ENCODE peak calls at places on chromosomes 5 and 9, in seven cellular contexts. One of them, this sample, is unnamed.
A peak's percentile ranks its signal among the peaks of the same experiment; 100 is the strongest.

GRCh38 chr5:35230043-35230611 is at the start of gene PRLR:
- DNase-seq in AG04449: no peak
- DNase-seq in HCT116: no peak
- DNase-seq in activated CD4-positive, alpha-beta T cell treated with anti-CD3 and anti-CD28 coated beads, Interleukin-2, amount 50 U/mL, for 1 hour: no peak
- DNase-seq in Daoy: peak; percentile 29
- DNase-seq in LoVo: peak; percentile 58
- DNase-seq in Right ventricle myocardium inferior: peak; percentile 73
- DNase-seq in this sample: peak; percentile 36

GRCh38 chr5:2919310-2920018 is 168.0 kb upstream of the IRX2 start:
- DNase-seq in Right ventricle myocardium inferior: no peak
- DNase-seq in activated CD4-positive, alpha-beta T cell treated with anti-CD3 and anti-CD28 coated beads, Interleukin-2, amount 50 U/mL, for 1 hour: no peak
- DNase-seq in Daoy: no peak
- DNase-seq in HCT116: no peak
- DNase-seq in AG04449: no peak
- DNase-seq in LoVo: no peak
- DNase-seq in this sample: no peak

GRCh38 chr5:179766021-179766725 is 27.6 kb upstream of the LTC4S start:
- DNase-seq in AG04449: no peak
- DNase-seq in LoVo: no peak
- DNase-seq in Daoy: peak; percentile 85
- DNase-seq in activated CD4-positive, alpha-beta T cell treated with anti-CD3 and anti-CD28 coated beads, Interleukin-2, amount 50 U/mL, for 1 hour: no peak
- DNase-seq in Right ventricle myocardium inferior: no peak
- DNase-seq in HCT116: no peak
- DNase-seq in this sample: no peak

GRCh38 chr5:3310551-3311340 is 284.9 kb upstream of the IRX1 start:
- DNase-seq in Right ventricle myocardium inferior: no peak
- DNase-seq in LoVo: no peak
- DNase-seq in activated CD4-positive, alpha-beta T cell treated with anti-CD3 and anti-CD28 coated beads, Interleukin-2, amount 50 U/mL, for 1 hour: no peak
- DNase-seq in HCT116: no peak
- DNase-seq in Daoy: peak; percentile 97
- DNase-seq in AG04449: peak; percentile 28
- DNase-seq in this sample: no peak

GRCh38 chr9:77449177-77450092 is 198.7 kb downstream of the GNA14 start:
- DNase-seq in AG04449: no peak
- DNase-seq in activated CD4-positive, alpha-beta T cell treated with anti-CD3 and anti-CD28 coated beads, Interleukin-2, amount 50 U/mL, for 1 hour: no peak
- DNase-seq in HCT116: no peak
- DNase-seq in Daoy: peak; percentile 70
- DNase-seq in LoVo: no peak
- DNase-seq in Right ventricle myocardium inferior: no peak
- DNase-seq in this sample: no peak

GRCh38 chr5:115402822-115403577 is 106.5 kb upstream of the CCDC112 start:
- DNase-seq in LoVo: no peak
- DNase-seq in activated CD4-positive, alpha-beta T cell treated with anti-CD3 and anti-CD28 coated beads, Interleukin-2, amount 50 U/mL, for 1 hour: no peak
- DNase-seq in Daoy: no peak
- DNase-seq in Right ventricle myocardium inferior: no peak
- DNase-seq in HCT116: no peak
- DNase-seq in AG04449: no peak
- DNase-seq in this sample: no peak

GRCh38 chr9:124399323-124399962 is 15.8 kb downstream of the PSMB7 start:
- DNase-seq in AG04449: no peak
- DNase-seq in Daoy: peak; percentile 55
- DNase-seq in LoVo: no peak
- DNase-seq in Right ventricle myocardium inferior: no peak
- DNase-seq in activated CD4-positive, alpha-beta T cell treated with anti-CD3 and anti-CD28 coated beads, Interleukin-2, amount 50 U/mL, for 1 hour: no peak
- DNase-seq in HCT116: no peak
- DNase-seq in this sample: peak; percentile 60

GRCh38 chr5:142978726-142979125 is 208.5 kb downstream of the ARHGAP26 start:
- DNase-seq in Right ventricle myocardium inferior: no peak
- DNase-seq in Daoy: no peak
- DNase-seq in activated CD4-positive, alpha-beta T cell treated with anti-CD3 and anti-CD28 coated beads, Interleukin-2, amount 50 U/mL, for 1 hour: no peak
- DNase-seq in HCT116: no peak
- DNase-seq in LoVo: no peak
- DNase-seq in AG04449: no peak
- DNase-seq in this sample: no peak

GRCh38 chr9:11092974-11093373 is 480.2 kb upstream of the PTPRD start:
- DNase-seq in LoVo: no peak
- DNase-seq in Daoy: no peak
- DNase-seq in activated CD4-positive, alpha-beta T cell treated with anti-CD3 and anti-CD28 coated beads, Interleukin-2, amount 50 U/mL, for 1 hour: no peak
- DNase-seq in HCT116: no peak
- DNase-seq in Right ventricle myocardium inferior: no peak
- DNase-seq in AG04449: no peak
- DNase-seq in this sample: no peak

GRCh38 chr5:42982107-42982622 is 58.0 kb downstream of the ANXA2R start:
- DNase-seq in LoVo: peak; percentile 43
- DNase-seq in activated CD4-positive, alpha-beta T cell treated with anti-CD3 and anti-CD28 coated beads, Interleukin-2, amount 50 U/mL, for 1 hour: no peak
- DNase-seq in Right ventricle myocardium inferior: no peak
- DNase-seq in AG04449: no peak
- DNase-seq in Daoy: peak; percentile 21
- DNase-seq in HCT116: no peak
- DNase-seq in this sample: no peak

GRCh38 chr9:72274916-72275315 is 90.1 kb downstream of the ZFAND5 start:
- DNase-seq in AG04449: no peak
- DNase-seq in Daoy: no peak
- DNase-seq in Right ventricle myocardium inferior: no peak
- DNase-seq in LoVo: no peak
- DNase-seq in activated CD4-positive, alpha-beta T cell treated with anti-CD3 and anti-CD28 coated beads, Interleukin-2, amount 50 U/mL, for 1 hour: no peak
- DNase-seq in HCT116: no peak
- DNase-seq in this sample: no peak

GRCh38 chr5:150672237-150672883 is 11.3 kb downstream of the MYOZ3 start:
- DNase-seq in HCT116: no peak
- DNase-seq in Right ventricle myocardium inferior: no peak
- DNase-seq in activated CD4-positive, alpha-beta T cell treated with anti-CD3 and anti-CD28 coated beads, Interleukin-2, amount 50 U/mL, for 1 hour: peak; percentile 16
- DNase-seq in Daoy: peak; percentile 50
- DNase-seq in AG04449: no peak
- DNase-seq in LoVo: no peak
- DNase-seq in this sample: peak; percentile 66